ENCODE peak calls at places on chromosomes 5 and 9, in ten cellular contexts. A is IMR-90; Z is GM04503; B is NCI-H345; E is AML-193; R is OCI-LY7; D is activated CD4-positive, alpha-beta T cell treated with anti-CD3 and anti-CD28 coated beads for 24 hours; W is EL; F is lower leg skin; N is Calu3. K is an unnamed sample.

GRCh38 chr9:18791074-18791473 is 241.9 kb downstream of the SAXO1 start:
- DNase-seq in A (peak; percentile 12), Z (no peak), B (no peak), E (no peak), R (peak; percentile 15), D (no peak), W (peak; percentile 8), F (no peak), N (peak; percentile 29), K (peak; percentile 68)

GRCh38 chr9:20403346-20403745 is 219.0 kb downstream of the MLLT3 start:
- DNase-seq in A (no peak), Z (no peak), B (no peak), E (no peak), R (no peak), D (no peak), W (no peak), F (no peak), N (no peak), K (no peak)

GRCh38 chr5:36174119-36174518 is 22.2 kb downstream of the SKP2 start:
- DNase-seq in A (no peak), Z (no peak), B (no peak), E (no peak), R (no peak), D (no peak), W (no peak), F (no peak), N (no peak), K (no peak)

GRCh38 chr9:82436480-82436879 is 447.9 kb downstream of the SPATA31D1 start:
- DNase-seq in A (peak; percentile 41), Z (no peak), B (no peak), E (no peak), R (no peak), D (no peak), W (peak; percentile 42), F (no peak), N (no peak), K (no peak)

GRCh38 chr5:77630246-77631165 is 8.0 kb downstream of the OTP start:
- DNase-seq in A (no peak), Z (no peak), B (peak; percentile 73), E (no peak), R (no peak), D (peak; percentile 19), W (peak; percentile 49), F (no peak), N (peak; percentile 94), K (peak; percentile 69)

GRCh38 chr9:93168581-93168980 is 15.4 kb upstream of the WNK2 start:
- DNase-seq in A (no peak), Z (no peak), B (no peak), E (no peak), R (no peak), D (no peak), W (no peak), F (no peak), N (no peak), K (no peak)

GRCh38 chr5:138275895-138276294 is 1.5 kb upstream of the GFRA3 start:
- DNase-seq in A (no peak), Z (no peak), B (no peak), E (no peak), R (no peak), D (no peak), W (no peak), F (no peak), N (no peak), K (no peak)

GRCh38 chr9:121262953-121263352 is 5.0 kb upstream of the GSN start:
- DNase-seq in A (no peak), Z (no peak), B (no peak), E (no peak), R (no peak), D (no peak), W (no peak), F (no peak), N (no peak), K (no peak)

GRCh38 chr9:71725590-71726338 is 42.5 kb downstream of the CEMIP2 start:
- DNase-seq in A (peak; percentile 90), Z (no peak), B (no peak), E (no peak), R (no peak), D (no peak), W (peak; percentile 94), F (no peak), N (peak; percentile 40), K (no peak)

GRCh38 chr9:5040730-5041389 is 55.8 kb downstream of the JAK2 start:
- DNase-seq in A (no peak), Z (no peak), B (no peak), E (no peak), R (no peak), D (no peak), W (no peak), F (no peak), N (no peak), K (no peak)

GRCh38 chr9:129351058-129351641 is 173.1 kb upstream of the IER5L start:
- DNase-seq in A (no peak), Z (no peak), B (no peak), E (no peak), R (no peak), D (no peak), W (no peak), F (no peak), N (no peak), K (peak; percentile 92)

GRCh38 chr5:2239237-2239910 is 356.6 kb upstream of the IRX4 start:
- DNase-seq in A (no peak), Z (no peak), B (no peak), E (no peak), R (no peak), D (no peak), W (no peak), F (no peak), N (no peak), K (no peak)

GRCh38 chr5:132766806-132767055 is 10.3 kb downstream of the SEPTIN8 start:
- DNase-seq in A (no peak), Z (no peak), B (no peak), E (no peak), R (no peak), D (no peak), W (no peak), F (no peak), N (no peak), K (no peak)

GRCh38 chr5:1830571-1831228 is 29.5 kb downstream of the NDUFS6 start:
- DNase-seq in A (no peak), Z (no peak), B (no peak), E (no peak), R (no peak), D (no peak), W (no peak), F (no peak), N (no peak), K (no peak)

GRCh38 chr5:4700082-4700481 is 440.0 kb upstream of the ADAMTS16 start:
- DNase-seq in A (no peak), Z (peak; percentile 2), B (peak; percentile 77), E (peak; percentile 20), R (peak; percentile 25), D (no peak), W (no peak), F (peak; percentile 80), N (no peak), K (peak; percentile 88)

GRCh38 chr9:2242778-2243395 is 227.7 kb downstream of the SMARCA2 start:
- DNase-seq in A (no peak), Z (no peak), B (peak; percentile 79), E (no peak), R (no peak), D (no peak), W (peak; percentile 33), F (no peak), N (peak; percentile 40), K (peak; percentile 4)

GRCh38 chr5:168740821-168741213 is 161.6 kb upstream of the PANK3 start:
- DNase-seq in A (no peak), Z (no peak), B (no peak), E (no peak), R (no peak), D (no peak), W (no peak), F (peak; percentile 25), N (no peak), K (no peak)

GRCh38 chr9:92512622-92513021 is 23.2 kb downstream of the ECM2 start:
- DNase-seq in A (peak; percentile 52), Z (no peak), B (no peak), E (no peak), R (no peak), D (no peak), W (no peak), F (no peak), N (no peak), K (no peak)

GRCh38 chr9:87963770-87964169 is 10.6 kb downstream of the CDK20 start:
- DNase-seq in A (no peak), Z (no peak), B (no peak), E (no peak), R (no peak), D (no peak), W (no peak), F (no peak), N (no peak), K (no peak)

GRCh38 chr9:131879531-131880290 is 139.8 kb upstream of the RAPGEF1 start:
- DNase-seq in A (no peak), Z (no peak), B (no peak), E (no peak), R (no peak), D (no peak), W (no peak), F (no peak), N (no peak), K (no peak)

GRCh38 chr9:112403802-112404201 is 23.9 kb downstream of the HSDL2 start:
- DNase-seq in A (no peak), Z (no peak), B (no peak), E (no peak), R (no peak), D (no peak), W (no peak), F (no peak), N (no peak), K (no peak)

GRCh38 chr9:137272241-137273094 is 5.1 kb upstream of the TOR4A start:
- DNase-seq in A (no peak), Z (no peak), B (peak; percentile 56), E (no peak), R (no peak), D (no peak), W (no peak), F (no peak), N (no peak), K (no peak)

GRCh38 chr5:133820516-133820915 is 147.9 kb downstream of the C5orf15 start:
- DNase-seq in A (no peak), Z (no peak), B (no peak), E (no peak), R (no peak), D (no peak), W (no peak), F (no peak), N (no peak), K (no peak)

GRCh38 chr5:68331202-68332108 is 115.9 kb downstream of the PIK3R1 start:
- DNase-seq in A (peak; percentile 80), Z (no peak), B (no peak), E (peak; percentile 90), R (no peak), D (no peak), W (peak; percentile 69), F (no peak), N (no peak), K (no peak)

GRCh38 chr9:21334969-21335632 is at the start of gene KLHL9:
- DNase-seq in A (peak; percentile 88), Z (peak; percentile 56), B (peak; percentile 92), E (peak; percentile 76), R (peak; percentile 92), D (peak; percentile 76), W (peak; percentile 91), F (peak; percentile 88), N (peak; percentile 83), K (peak; percentile 94)

GRCh38 chr5:152329191-152329590 is 75.9 kb downstream of the NMUR2 start:
- DNase-seq in A (no peak), Z (no peak), B (peak; percentile 81), E (no peak), R (no peak), D (no peak), W (no peak), F (no peak), N (no peak), K (no peak)

GRCh38 chr5:67240846-67241245 is 44.2 kb upstream of the CD180 start:
- DNase-seq in A (no peak), Z (no peak), B (no peak), E (no peak), R (no peak), D (no peak), W (peak; percentile 4), F (no peak), N (no peak), K (no peak)

GRCh38 chr5:35202319-35203111 is 27.8 kb downstream of the PRLR start:
- DNase-seq in A (peak; percentile 52), Z (peak; percentile 23), B (no peak), E (peak; percentile 25), R (peak; percentile 37), D (peak; percentile 12), W (peak; percentile 79), F (no peak), N (peak; percentile 59), K (peak; percentile 68)